ENCODE peak calls at places on chromosomes 4 and X, in five cellular contexts. One of them, this sample, is unnamed. For H3K27me3, the result is how much of the 10 kb centered on the place peaks cover.

GRCh38 chrX:13254076-13254785 is 65.6 kb downstream of the ATXN3L start:
- DNase-seq in endothelial cell of umbilical vein: peak
- DNase-seq in mesendoderm: peak
- DNase-seq in psoas muscle: no peak
- DNase-seq in right cardiac atrium: peak
- DNase-seq in this sample: peak

GRCh38 chr4:187301923-187302322 is 578.3 kb upstream of the FAT1 start:
- DNase-seq in endothelial cell of umbilical vein: no peak
- DNase-seq in mesendoderm: no peak
- DNase-seq in psoas muscle: no peak
- DNase-seq in right cardiac atrium: peak
- DNase-seq in this sample: no peak

GRCh38 chrX:140123446-140123845 is 158.1 kb upstream of the CXorf66 start:
- DNase-seq in endothelial cell of umbilical vein: no peak
- DNase-seq in mesendoderm: peak
- DNase-seq in psoas muscle: no peak
- DNase-seq in right cardiac atrium: no peak
- DNase-seq in this sample: no peak

GRCh38 chr4:184498598-184498997 is 24.2 kb upstream of the IRF2 start:
- DNase-seq in endothelial cell of umbilical vein: no peak
- DNase-seq in mesendoderm: no peak
- DNase-seq in psoas muscle: no peak
- DNase-seq in right cardiac atrium: no peak
- DNase-seq in this sample: no peak

GRCh38 chr4:159137176-159137575 is 34.3 kb downstream of the RAPGEF2 start:
- DNase-seq in endothelial cell of umbilical vein: no peak
- DNase-seq in mesendoderm: peak
- DNase-seq in psoas muscle: no peak
- DNase-seq in right cardiac atrium: no peak
- DNase-seq in this sample: no peak

GRCh38 chr4:15318621-15319348 is 109.0 kb upstream of the C1QTNF7 start:
- DNase-seq in endothelial cell of umbilical vein: no peak
- DNase-seq in mesendoderm: peak
- DNase-seq in psoas muscle: no peak
- DNase-seq in right cardiac atrium: no peak
- DNase-seq in this sample: no peak

GRCh38 chr4:7717946-7718490 is 221.6 kb downstream of the AFAP1 start:
- DNase-seq in endothelial cell of umbilical vein: no peak
- DNase-seq in mesendoderm: no peak
- DNase-seq in psoas muscle: peak
- DNase-seq in right cardiac atrium: peak
- DNase-seq in this sample: no peak

GRCh38 chr4:8030121-8030781 is 90.6 kb upstream of the AFAP1 start:
- DNase-seq in endothelial cell of umbilical vein: no peak
- DNase-seq in mesendoderm: no peak
- DNase-seq in psoas muscle: no peak
- DNase-seq in right cardiac atrium: peak
- DNase-seq in this sample: no peak

GRCh38 chr4:4651811-4652609 is 110.2 kb upstream of the STX18 start:
- DNase-seq in endothelial cell of umbilical vein: no peak
- DNase-seq in mesendoderm: peak
- DNase-seq in psoas muscle: no peak
- DNase-seq in right cardiac atrium: no peak
- DNase-seq in this sample: no peak

GRCh38 chrX:13069771-13070410 is 25.5 kb upstream of the FAM9C start:
- DNase-seq in endothelial cell of umbilical vein: peak
- DNase-seq in mesendoderm: no peak
- DNase-seq in psoas muscle: no peak
- DNase-seq in right cardiac atrium: no peak
- DNase-seq in this sample: no peak

GRCh38 chrX:3166670-3167455 is 125.6 kb downstream of the ARSF start:
- DNase-seq in endothelial cell of umbilical vein: no peak
- DNase-seq in mesendoderm: no peak
- DNase-seq in psoas muscle: no peak
- DNase-seq in right cardiac atrium: no peak
- DNase-seq in this sample: no peak

GRCh38 chrX:1380672-1381233 is 11.2 kb downstream of the SLC25A6 start:
- DNase-seq in endothelial cell of umbilical vein: no peak
- DNase-seq in mesendoderm: peak
- DNase-seq in psoas muscle: no peak
- DNase-seq in right cardiac atrium: peak
- DNase-seq in this sample: no peak

GRCh38 chr4:169024762-169025161 is 14.7 kb upstream of the CBR4 start:
- DNase-seq in endothelial cell of umbilical vein: peak
- DNase-seq in mesendoderm: peak
- DNase-seq in psoas muscle: no peak
- DNase-seq in right cardiac atrium: no peak
- DNase-seq in this sample: no peak

GRCh38 chr4:78862314-78862737 is 76.9 kb downstream of the PAQR3 start:
- DNase-seq in endothelial cell of umbilical vein: no peak
- DNase-seq in mesendoderm: no peak
- DNase-seq in psoas muscle: no peak
- DNase-seq in right cardiac atrium: no peak
- DNase-seq in this sample: no peak

GRCh38 chrX:107273795-107274194 is 67.4 kb downstream of the DNAAF6 start:
- DNase-seq in endothelial cell of umbilical vein: no peak
- DNase-seq in mesendoderm: no peak
- DNase-seq in psoas muscle: no peak
- DNase-seq in right cardiac atrium: no peak
- DNase-seq in this sample: no peak

GRCh38 chr4:168654206-168655174 is 157.6 kb downstream of the PALLD start:
- DNase-seq in endothelial cell of umbilical vein: no peak
- DNase-seq in mesendoderm: no peak
- DNase-seq in psoas muscle: no peak
- DNase-seq in right cardiac atrium: no peak
- DNase-seq in this sample: no peak

GRCh38 chr4:69753666-69754065 is 6.8 kb downstream of the SULT1B1 start:
- DNase-seq in endothelial cell of umbilical vein: no peak
- DNase-seq in mesendoderm: no peak
- DNase-seq in psoas muscle: no peak
- DNase-seq in right cardiac atrium: no peak
- DNase-seq in this sample: no peak

GRCh38 chr4:11724731-11725130 is 296.0 kb upstream of the HS3ST1 start:
- DNase-seq in endothelial cell of umbilical vein: peak
- DNase-seq in mesendoderm: no peak
- DNase-seq in psoas muscle: no peak
- DNase-seq in right cardiac atrium: no peak
- DNase-seq in this sample: no peak

GRCh38 chrX:138378876-138379275 is 332.6 kb downstream of the FGF13 start:
- DNase-seq in endothelial cell of umbilical vein: no peak
- DNase-seq in mesendoderm: no peak
- DNase-seq in psoas muscle: no peak
- DNase-seq in right cardiac atrium: no peak
- DNase-seq in this sample: no peak

GRCh38 chr4:150581611-150582010 is 340 bp upstream of the MAB21L2 start:
- DNase-seq in endothelial cell of umbilical vein: no peak
- DNase-seq in mesendoderm: peak
- DNase-seq in psoas muscle: no peak
- DNase-seq in right cardiac atrium: no peak
- DNase-seq in this sample: no peak

GRCh38 chrX:132612990-132613564 is 124.2 kb upstream of the MBNL3 start:
- DNase-seq in endothelial cell of umbilical vein: peak
- DNase-seq in mesendoderm: peak
- DNase-seq in psoas muscle: peak
- DNase-seq in right cardiac atrium: peak
- DNase-seq in this sample: peak

GRCh38 chrX:136163694-136164093 is 16.4 kb downstream of the FHL1 start:
- DNase-seq in endothelial cell of umbilical vein: no peak
- DNase-seq in mesendoderm: no peak
- DNase-seq in psoas muscle: no peak
- DNase-seq in right cardiac atrium: no peak
- DNase-seq in this sample: no peak

GRCh38 chr4:39043058-39043696 is 11.0 kb upstream of the TMEM156 start:
- DNase-seq in endothelial cell of umbilical vein: no peak
- DNase-seq in mesendoderm: peak
- DNase-seq in psoas muscle: no peak
- DNase-seq in right cardiac atrium: no peak
- DNase-seq in this sample: peak

GRCh38 chr4:138535316-138535715 is 293.2 kb upstream of the SLC7A11 start:
- DNase-seq in endothelial cell of umbilical vein: no peak
- DNase-seq in mesendoderm: no peak
- DNase-seq in psoas muscle: no peak
- DNase-seq in right cardiac atrium: no peak
- DNase-seq in this sample: no peak

GRCh38 chrX:102658551-102658950 is 7.3 kb downstream of the GPRASP1 start:
- DNase-seq in endothelial cell of umbilical vein: no peak
- DNase-seq in mesendoderm: no peak
- DNase-seq in psoas muscle: no peak
- DNase-seq in right cardiac atrium: no peak
- DNase-seq in this sample: no peak

GRCh38 chr4:76601791-76602190 is 166.8 kb downstream of the SHROOM3 start:
- DNase-seq in endothelial cell of umbilical vein: peak
- DNase-seq in mesendoderm: no peak
- DNase-seq in psoas muscle: no peak
- DNase-seq in right cardiac atrium: no peak
- DNase-seq in this sample: no peak

GRCh38 chrX:38939067-38939466 is 137.8 kb downstream of the MID1IP1 start:
- DNase-seq in endothelial cell of umbilical vein: no peak
- DNase-seq in mesendoderm: no peak
- DNase-seq in psoas muscle: no peak
- DNase-seq in right cardiac atrium: no peak
- DNase-seq in this sample: peak

DNA sequence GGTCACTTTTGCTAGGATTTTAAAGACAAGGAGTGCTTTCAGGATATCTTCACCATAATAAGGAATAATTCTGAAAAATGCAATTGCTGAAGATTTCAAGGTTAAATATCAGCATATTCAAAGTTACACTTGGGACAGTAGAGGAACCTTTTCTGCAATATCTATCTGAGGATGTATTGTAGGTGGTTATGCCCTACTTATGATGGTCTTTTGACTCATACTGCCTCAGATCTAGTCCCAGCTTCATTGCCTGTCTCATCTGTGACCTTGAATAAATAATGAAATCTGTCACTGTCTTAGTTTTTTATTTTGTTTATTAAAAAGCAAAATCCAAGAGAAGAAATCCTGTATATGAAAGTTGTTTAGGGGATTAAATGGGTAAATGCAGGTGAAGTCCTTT is 2.9 kb downstream of the BANK1 start:
- DNase-seq in endothelial cell of umbilical vein: no peak
- DNase-seq in mesendoderm: no peak
- DNase-seq in psoas muscle: no peak
- DNase-seq in right cardiac atrium: no peak
- DNase-seq in this sample: no peak
- H3K4me3 ChIP-seq in endothelial cell of umbilical vein: no peak
- H3K4me3 ChIP-seq in mesendoderm: no peak
- H3K4me3 ChIP-seq in psoas muscle: no peak
- H3K4me3 ChIP-seq in right cardiac atrium: no peak
- H3K4me3 ChIP-seq in this sample: no peak

GRCh38 chr4:17761062-17761461 is 20.4 kb downstream of the FAM184B start:
- DNase-seq in endothelial cell of umbilical vein: no peak
- DNase-seq in mesendoderm: no peak
- DNase-seq in psoas muscle: no peak
- DNase-seq in right cardiac atrium: no peak
- DNase-seq in this sample: no peak
- H3K27me3 ChIP-seq in endothelial cell of umbilical vein: under half
- H3K27me3 ChIP-seq in mesendoderm: under half
- H3K27me3 ChIP-seq in psoas muscle: under half
- H3K27me3 ChIP-seq in right cardiac atrium: under half
- H3K27me3 ChIP-seq in this sample: under half

DNA sequence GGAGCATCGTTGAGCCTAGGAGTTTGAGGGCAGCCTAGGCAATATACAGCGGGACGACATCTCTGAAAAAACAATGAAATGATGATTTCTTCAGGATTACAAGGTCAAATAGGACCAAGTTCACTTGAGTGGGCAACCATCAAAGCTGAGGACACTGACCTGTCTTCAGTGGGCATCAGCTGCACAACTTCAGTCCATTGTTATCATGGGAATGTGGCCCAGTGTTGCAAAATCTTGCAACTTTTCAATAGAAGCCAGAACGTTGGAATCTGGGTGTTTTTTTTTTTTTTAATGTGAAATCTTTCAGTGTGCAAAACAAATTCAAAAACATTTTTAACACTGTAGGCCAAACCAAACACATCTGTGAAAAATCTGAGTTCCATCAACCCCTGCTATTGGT is 155.4 kb upstream of the PLAC1 start:
- DNase-seq in endothelial cell of umbilical vein: no peak
- DNase-seq in mesendoderm: no peak
- DNase-seq in psoas muscle: no peak
- DNase-seq in right cardiac atrium: no peak
- DNase-seq in this sample: no peak
- H3K27ac ChIP-seq in endothelial cell of umbilical vein: no peak
- H3K27ac ChIP-seq in mesendoderm: no peak
- H3K27ac ChIP-seq in psoas muscle: no peak
- H3K27ac ChIP-seq in right cardiac atrium: no peak
- H3K27ac ChIP-seq in this sample: no peak

DNA sequence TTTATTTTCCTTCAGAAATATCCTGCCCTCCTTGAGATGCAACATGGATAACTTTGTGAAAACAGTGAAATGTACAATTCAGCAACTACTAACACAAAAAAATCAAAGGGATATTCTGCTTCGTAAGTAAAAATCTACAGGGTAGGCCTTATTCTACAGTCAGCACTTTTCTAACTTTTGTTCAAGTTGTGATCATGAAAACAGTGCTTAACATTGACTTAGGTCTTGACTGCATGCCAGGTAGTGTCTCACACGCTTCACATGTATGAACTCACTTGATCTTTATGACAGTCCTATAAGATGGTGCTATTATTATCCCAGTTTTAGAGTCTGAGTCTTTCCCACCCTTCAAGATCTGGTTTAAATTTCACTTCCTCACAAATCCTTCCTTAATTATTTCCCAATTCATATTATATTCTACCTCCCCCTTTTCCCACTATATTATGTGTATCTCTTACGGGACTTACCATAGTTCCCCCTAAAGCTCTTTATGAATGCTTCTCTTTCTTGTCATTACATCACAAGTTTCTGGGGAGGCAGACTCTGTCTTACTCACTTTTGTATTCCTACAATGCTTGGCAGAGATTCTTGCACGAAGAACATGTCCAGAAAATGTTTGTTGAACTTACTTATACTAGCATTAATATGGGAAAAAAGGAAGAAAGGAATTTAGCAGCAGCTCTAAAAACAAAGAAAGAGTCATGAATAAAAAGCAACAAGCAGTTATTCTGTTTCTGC is 179.8 kb downstream of the SCFD2 start:
- DNase-seq in endothelial cell of umbilical vein: no peak
- DNase-seq in mesendoderm: no peak
- DNase-seq in psoas muscle: no peak
- DNase-seq in right cardiac atrium: no peak
- DNase-seq in this sample: no peak
- H3K4me3 ChIP-seq in endothelial cell of umbilical vein: no peak
- H3K4me3 ChIP-seq in mesendoderm: no peak
- H3K4me3 ChIP-seq in psoas muscle: no peak
- H3K4me3 ChIP-seq in right cardiac atrium: no peak
- H3K4me3 ChIP-seq in this sample: no peak

GRCh38 chr4:140807491-140808257 is 51.5 kb upstream of the TBC1D9 start:
- DNase-seq in endothelial cell of umbilical vein: no peak
- DNase-seq in mesendoderm: no peak
- DNase-seq in psoas muscle: no peak
- DNase-seq in right cardiac atrium: no peak
- DNase-seq in this sample: no peak
- H3K27me3 ChIP-seq in endothelial cell of umbilical vein: under half
- H3K27me3 ChIP-seq in mesendoderm: under half
- H3K27me3 ChIP-seq in psoas muscle: under half
- H3K27me3 ChIP-seq in right cardiac atrium: under half
- H3K27me3 ChIP-seq in this sample: under half

GRCh38 chr4:127856485-127857447 is 23.9 kb upstream of the PLK4 start:
- DNase-seq in endothelial cell of umbilical vein: no peak
- DNase-seq in mesendoderm: peak
- DNase-seq in psoas muscle: no peak
- DNase-seq in right cardiac atrium: no peak
- DNase-seq in this sample: no peak
- H3K27ac ChIP-seq in endothelial cell of umbilical vein: no peak
- H3K27ac ChIP-seq in mesendoderm: no peak
- H3K27ac ChIP-seq in psoas muscle: no peak
- H3K27ac ChIP-seq in right cardiac atrium: no peak
- H3K27ac ChIP-seq in this sample: no peak